ENCODE peak calls at places on chromosome 14, in nine cellular contexts. W, R, M, F, U, S, A, V and C are unnamed samples.

GRCh38 chr14:80428171-80428570 is 216.9 kb upstream of the DIO2 start:
- DNase-seq in U (no peak), A (no peak), S (no peak), M (no peak), R (no peak), W (no peak), F (no peak), V (no peak), C (no peak)

GRCh38 chr14:41607966-41608663 is 1.4 kb downstream of the LRFN5 start:
- DNase-seq in S (no peak), V (no peak), W (no peak), F (no peak), A (no peak), R (peak; percentile 28), M (peak; percentile 77), U (no peak), C (no peak)

GRCh38 chr14:58297412-58297761 is 968 bp upstream of the ARID4A start:
- DNase-seq in F (no peak), R (peak; percentile 54), V (peak; percentile 23), W (no peak), M (no peak), A (no peak), U (no peak), S (no peak), C (no peak)

GRCh38 chr14:33342299-33342974 is 403.8 kb downstream of the NPAS3 start:
- DNase-seq in A (no peak), R (no peak), W (no peak), V (no peak), U (no peak), M (no peak), S (no peak), F (no peak), C (no peak)

GRCh38 chr14:89067293-89067972 is 243.0 kb downstream of the TTC8 start:
- DNase-seq in U (no peak), M (no peak), F (no peak), W (no peak), R (no peak), V (no peak), S (no peak), A (no peak), C (no peak)

GRCh38 chr14:72855913-72856312 is 38.0 kb downstream of the DPF3 start:
- DNase-seq in W (no peak), U (peak; percentile 88), M (no peak), V (no peak), R (no peak), F (no peak), A (no peak), S (no peak), C (no peak)

GRCh38 chr14:60563113-60563512 is 54.2 kb downstream of the SIX6 start:
- DNase-seq in V (no peak), A (no peak), W (no peak), M (no peak), R (no peak), F (no peak), S (no peak), U (no peak), C (no peak)

GRCh38 chr14:77041837-77042557 is 13.5 kb upstream of the IRF2BPL start:
- DNase-seq in A (peak; percentile 72), R (peak; percentile 82), F (no peak), W (no peak), V (no peak), S (no peak), M (peak; percentile 81), U (peak; percentile 86), C (peak; percentile 81)

GRCh38 chr14:105855246-105855892 is 329.0 kb downstream of the TMEM121 start:
- DNase-seq in M (peak; percentile 70), A (peak; percentile 8), W (no peak), V (no peak), F (no peak), S (peak; percentile 38), R (peak; percentile 43), U (no peak), C (peak; percentile 2)

GRCh38 chr14:50846171-50846880 is 15.4 kb upstream of the NIN start:
- DNase-seq in R (no peak), U (peak; percentile 38), V (no peak), M (no peak), F (no peak), W (no peak), S (no peak), A (no peak), C (no peak)

GRCh38 chr14:68060198-68060597 is 240.6 kb downstream of the RAD51B start:
- DNase-seq in M (no peak), F (no peak), S (no peak), W (no peak), U (no peak), R (no peak), V (no peak), A (no peak), C (no peak)

GRCh38 chr14:70660967-70661871 is 19.5 kb downstream of the TTC9 start:
- DNase-seq in M (no peak), A (no peak), V (peak; percentile 65), R (no peak), W (no peak), F (no peak), U (no peak), S (no peak), C (no peak)

GRCh38 chr14:34794941-34795340 is 80.2 kb downstream of the BAZ1A start:
- DNase-seq in A (no peak), U (no peak), W (no peak), V (no peak), F (no peak), M (no peak), S (no peak), R (no peak), C (no peak)

GRCh38 chr14:35534130-35534883 is at the start of gene INSM2:
- DNase-seq in M (peak; percentile 76), R (peak; percentile 36), W (no peak), F (no peak), A (no peak), U (no peak), S (no peak), V (no peak), C (no peak)

GRCh38 chr14:70714055-70714550 is 72.4 kb downstream of the TTC9 start:
- DNase-seq in S (no peak), W (no peak), F (peak; percentile 50), R (no peak), M (no peak), A (no peak), V (peak; percentile 46), U (peak; percentile 34), C (peak; percentile 50)

DNA sequence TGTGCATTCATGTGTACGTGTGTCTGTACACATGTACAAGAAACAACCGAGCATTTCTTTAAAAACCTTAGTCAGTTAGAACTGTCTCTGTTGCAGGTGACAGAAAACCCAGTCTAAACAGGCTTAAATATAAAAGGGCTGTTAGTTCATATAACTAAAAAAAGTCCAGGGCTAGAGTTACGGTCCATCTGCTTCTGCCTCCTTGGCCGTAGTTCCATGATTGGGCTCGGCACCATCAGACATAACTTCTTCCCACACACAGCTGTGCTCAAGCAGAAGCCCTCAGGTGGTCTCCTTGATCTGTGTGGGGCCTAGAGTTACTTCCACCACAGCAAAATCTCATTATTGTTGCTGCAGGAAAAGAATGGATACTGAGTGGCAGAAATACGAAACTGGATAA is 34.6 kb downstream of the CKB start:
- DNase-seq in U (no peak), R (no peak), S (no peak), M (no peak), V (no peak), W (no peak), A (no peak), F (no peak), C (no peak)
- H3K27ac ChIP-seq in U (no peak overlapping the region), R (peak overlapping the region; percentile 90), S (no peak overlapping the region), M (no peak overlapping the region), V (no peak overlapping the region), W (no peak overlapping the region), A (no peak overlapping the region), F (no peak overlapping the region), C (no peak overlapping the region)

GRCh38 chr14:69399750-69400149 is 1.3 kb downstream of the SLC39A9 start:
- DNase-seq in R (no peak), W (no peak), S (no peak), M (no peak), U (no peak), A (no peak), F (no peak), V (no peak), C (no peak)
- H3K4me1 ChIP-seq in R (peaks cover 44% of the 10 kb centered on the region), W (peaks cover 19% of the 10 kb centered on the region), S (peaks cover 5% of the 10 kb centered on the region), M (no peaks in the 10 kb centered on the region), U (peaks cover 21% of the 10 kb centered on the region), A (peaks cover 17% of the 10 kb centered on the region), F (peaks cover 13% of the 10 kb centered on the region), V (peaks cover 52% of the 10 kb centered on the region), C (peaks cover 46% of the 10 kb centered on the region)

DNA sequence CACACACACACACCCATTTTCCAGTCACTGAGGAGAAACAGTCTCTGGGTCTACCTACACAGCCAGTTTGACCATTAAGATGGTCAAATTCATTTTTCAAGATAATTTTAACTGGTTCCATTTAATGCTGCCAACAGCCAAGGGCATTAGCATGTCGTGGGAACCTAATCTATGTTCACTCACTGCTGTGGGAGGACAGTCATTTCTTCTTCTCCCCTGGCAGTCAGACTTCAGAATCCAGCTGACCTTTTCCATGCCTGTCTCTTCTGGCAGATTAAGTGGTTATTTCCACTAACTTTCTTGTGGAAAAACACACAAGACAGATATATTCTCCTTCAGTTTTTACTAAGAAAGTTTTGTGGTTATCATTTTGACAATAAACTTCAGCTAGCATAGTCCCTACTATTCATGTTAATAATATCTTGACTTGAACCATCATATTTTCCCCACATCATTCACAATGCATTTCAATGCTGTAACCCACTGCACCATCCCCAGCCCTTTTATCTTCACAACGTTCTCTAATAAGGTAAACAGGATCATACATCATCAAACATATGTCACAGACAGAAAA is 82.2 kb downstream of the DAD1 start:
- DNase-seq in R (no peak), S (no peak), W (no peak), A (no peak), M (no peak), V (peak; percentile 60), U (no peak), F (no peak), C (no peak)
- H3K4me3 ChIP-seq in R (no peak overlapping the region), S (no peak overlapping the region), W (no peak overlapping the region), A (no peak overlapping the region), M (no peak overlapping the region), V (peak overlapping the region; percentile 63), U (no peak overlapping the region), F (no peak overlapping the region), C (no peak overlapping the region)

DNA sequence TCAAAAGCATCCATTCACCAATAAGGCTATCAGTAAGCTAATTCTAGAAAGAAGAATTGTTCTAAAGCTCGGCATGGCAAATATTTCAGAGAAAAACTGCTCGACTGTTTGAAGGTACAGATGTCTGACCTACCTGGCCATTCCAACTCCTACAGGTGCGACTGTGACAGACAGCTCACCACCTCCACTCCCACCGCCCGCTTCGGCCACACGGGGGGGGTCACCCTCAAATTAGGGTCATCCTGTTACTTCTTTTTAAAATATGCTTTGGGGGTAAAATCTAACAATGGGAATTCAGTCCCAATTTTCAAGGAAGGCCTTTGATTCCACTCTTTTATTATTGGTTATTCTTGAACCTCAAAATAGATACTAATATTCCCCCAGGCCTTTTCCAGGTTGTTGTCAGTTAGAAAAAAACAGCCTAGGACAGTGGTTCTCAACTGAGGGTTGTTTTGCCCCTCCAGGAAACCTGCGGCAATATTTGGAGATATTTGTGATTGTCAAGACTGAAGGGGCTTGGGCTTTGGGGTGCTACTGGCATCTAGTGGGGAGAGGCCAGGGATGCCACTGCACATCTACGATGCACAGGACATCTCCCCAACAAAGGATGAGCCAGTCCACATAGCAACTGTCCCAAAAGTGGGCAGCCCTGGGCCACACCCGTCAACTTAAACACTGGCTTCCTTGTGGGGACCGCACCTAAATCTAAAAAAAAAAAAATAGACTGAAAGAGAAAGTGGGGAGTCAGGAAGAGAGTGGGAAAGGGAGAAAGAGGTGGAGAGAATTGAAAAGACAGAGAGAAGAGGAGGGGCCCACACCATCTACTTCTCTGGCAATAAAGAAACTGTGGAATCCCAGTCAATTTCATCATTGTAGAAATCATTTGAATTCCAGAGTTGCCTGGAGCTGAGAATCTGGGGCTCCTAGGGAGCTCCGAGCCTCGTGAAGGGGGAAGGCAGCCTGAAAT is 81.0 kb downstream of the BCL11B start:
- DNase-seq in W (no peak), F (no peak), M (no peak), U (peak; percentile 8), S (no peak), R (no peak), V (peak; percentile 57), A (no peak), C (no peak)
- H3K27ac ChIP-seq in W (peak overlapping the region; percentile 88), F (no peak overlapping the region), M (no peak overlapping the region), U (no peak overlapping the region), S (no peak overlapping the region), R (no peak overlapping the region), V (peak overlapping the region; percentile 71), A (no peak overlapping the region), C (peak overlapping the region; percentile 52)